ENCODE peak calls at places on chromosomes 3 and 15, in five cellular contexts. E is neural progenitor cell, J is right atrium auricular region, R is A549, T is heart left ventricle. P is an unnamed sample.

GRCh38 chr3:123478314-123478713 is 29.4 kb upstream of the ADCY5 start:
- DNase-seq in E (no peak), J (no peak), R (no peak), T (no peak), P (no peak)

GRCh38 chr3:29291262-29291981 is 10.6 kb downstream of the RBMS3 start:
- DNase-seq in E (no peak), J (no peak), R (no peak), T (no peak), P (no peak)

GRCh38 chr3:126284258-126284904 is 72.8 kb downstream of the KLF15 start:
- DNase-seq in E (no peak), J (no peak), R (peak; percentile 63), T (no peak), P (no peak)

GRCh38 chr3:184335291-184335660 is 2.1 kb upstream of the FAM131A start:
- DNase-seq in E (no peak), J (no peak), R (peak; percentile 38), T (no peak), P (no peak)

GRCh38 chr3:108953700-108954099 is at the start of gene GUCA1C:
- DNase-seq in E (no peak), J (no peak), R (no peak), T (no peak), P (no peak)

GRCh38 chr3:150868282-150868681 is 37.0 kb downstream of the MINDY4B start:
- DNase-seq in E (no peak), J (no peak), R (peak; percentile 22), T (no peak), P (no peak)

GRCh38 chr3:197782230-197782629 is 8.8 kb upstream of the LRCH3 start:
- DNase-seq in E (no peak), J (no peak), R (no peak), T (no peak), P (no peak)

GRCh38 chr15:77481670-77482069 is 61.0 kb downstream of the HMG20A start:
- DNase-seq in E (no peak), J (no peak), R (no peak), T (no peak), P (no peak)

GRCh38 chr3:12994357-12994606 is 78.9 kb downstream of the IQSEC1 start:
- DNase-seq in E (peak; percentile 52), J (no peak), R (peak; percentile 21), T (peak; percentile 82), P (no peak)

GRCh38 chr3:58105196-58105595 is 97.0 kb downstream of the FLNB start:
- DNase-seq in E (no peak), J (no peak), R (no peak), T (no peak), P (no peak)

GRCh38 chr3:194671900-194672808 is at the start of gene LSG1:
- DNase-seq in E (peak; percentile 97), J (peak; percentile 92), R (peak; percentile 94), T (peak; percentile 94), P (peak; percentile 96)

GRCh38 chr15:68384451-68385239 is 47.3 kb downstream of the ITGA11 start:
- DNase-seq in E (no peak), J (peak; percentile 62), R (peak; percentile 69), T (no peak), P (peak; percentile 81)

GRCh38 chr15:88467935-88468528 is 524 bp downstream of the MRPS11 start:
- DNase-seq in E (peak; percentile 20), J (no peak), R (peak; percentile 25), T (no peak), P (no peak)

GRCh38 chr15:99618941-99619411 is 53.2 kb downstream of the MEF2A start:
- DNase-seq in E (peak; percentile 32), J (no peak), R (no peak), T (no peak), P (no peak)
- H3K4me1 ChIP-seq in E (peaks cover 12% of the 10 kb centered on the region), J (no peaks in the 10 kb centered on the region), R (peaks cover 34% of the 10 kb centered on the region), T (peaks cover 64% of the 10 kb centered on the region), P (peaks cover 9% of the 10 kb centered on the region)

DNA sequence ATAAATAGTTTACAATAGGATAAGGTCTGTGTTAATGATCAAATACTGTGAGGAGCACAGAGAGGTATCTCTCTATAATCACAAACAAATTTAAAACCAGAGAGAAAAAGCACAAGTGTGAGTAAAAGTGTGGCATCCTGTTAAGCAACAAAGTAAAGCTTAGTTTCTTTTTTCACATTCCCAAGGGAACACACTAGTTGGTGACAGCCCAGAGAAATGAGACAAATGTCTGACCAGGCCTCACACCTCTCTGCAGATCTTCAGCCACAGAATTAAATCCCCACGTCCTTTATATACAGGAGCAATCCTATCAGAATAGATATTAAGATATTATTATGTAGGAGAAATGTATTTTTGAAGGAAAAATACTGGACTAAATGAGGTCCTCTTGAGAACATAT is 2.7 kb downstream of the FBN1 start:
- DNase-seq in E (no peak), J (no peak), R (no peak), T (no peak), P (no peak)
- H3K4me3 ChIP-seq in E (peak overlapping the region; percentile 10), J (peak overlapping the region; percentile 70), R (no peak overlapping the region), T (no peak overlapping the region), P (peak overlapping the region; percentile 58)

GRCh38 chr3:189779166-189779565 is 148.0 kb downstream of the TP63 start:
- DNase-seq in E (peak; percentile 7), J (no peak), R (no peak), T (no peak), P (no peak)
- H3K27ac ChIP-seq in E (no peak overlapping the region), J (no peak overlapping the region), R (no peak overlapping the region), T (no peak overlapping the region), P (no peak overlapping the region)

GRCh38 chr15:67050062-67050461 is 15.3 kb upstream of the SMAD3 start:
- DNase-seq in E (no peak), J (no peak), R (peak; percentile 66), T (no peak), P (no peak)

GRCh38 chr15:67049351-67050044 is 15.9 kb upstream of the SMAD3 start:
- DNase-seq in E (no peak), J (no peak), R (peak; percentile 96), T (no peak), P (no peak)

GRCh38 chr15:67043939-67044771 is 21.2 kb upstream of the SMAD3 start:
- DNase-seq in E (peak; percentile 66), J (no peak), R (peak; percentile 89), T (no peak), P (no peak)

GRCh38 chr15:67048281-67049279 is 16.8 kb upstream of the SMAD3 start:
- DNase-seq in E (no peak), J (no peak), R (peak; percentile 98), T (no peak), P (peak; percentile 66)

DNA sequence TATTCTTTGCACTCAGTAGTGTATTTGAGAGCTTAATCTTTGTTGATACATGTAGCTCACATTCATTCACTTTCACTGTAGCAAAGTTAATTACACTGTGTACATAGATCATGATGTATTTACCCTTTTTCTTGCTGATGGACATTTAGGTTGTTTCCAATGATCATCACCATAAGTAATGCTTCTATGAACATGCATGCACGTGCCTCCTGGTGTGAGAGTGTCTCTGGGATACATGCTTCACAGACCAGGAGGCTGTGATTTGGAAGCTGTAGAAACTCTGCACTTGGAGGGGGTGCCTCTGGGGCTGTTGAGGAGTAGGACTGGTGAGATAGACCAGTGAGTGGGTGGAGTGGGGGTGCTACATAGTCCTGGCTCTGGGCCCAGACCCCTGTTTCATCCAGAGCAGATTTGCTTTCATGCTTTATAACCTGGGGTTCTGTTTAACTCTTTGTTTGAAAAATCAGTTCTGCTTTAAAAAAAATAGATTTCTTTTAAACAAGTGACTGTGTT is 18.2 kb upstream of the SMAD3 start:
- DNase-seq in E (no peak), J (no peak), R (no peak), T (no peak), P (no peak)
- H3K4me1 ChIP-seq in E (peaks cover 8% of the 10 kb centered on the region), J (no peaks in the 10 kb centered on the region), R (peaks cover 67% of the 10 kb centered on the region), T (peaks cover 39% of the 10 kb centered on the region), P (peaks cover 15% of the 10 kb centered on the region)

GRCh38 chr3:48240000-48240710 is 749 bp upstream of the ZNF589 start:
- DNase-seq in E (peak; percentile 70), J (no peak), R (no peak), T (peak; percentile 30), P (no peak)
- H3K4me3 ChIP-seq in E (peak overlapping the region; percentile 73), J (no peak overlapping the region), R (no peak overlapping the region), T (no peak overlapping the region), P (peak overlapping the region; percentile 56)

P was measured in right cardiac atrium.